ENCODE peak calls at places on chromosomes 4 and X, in ten cellular contexts. One of them, this sample, is unnamed.

GRCh38 chr4:149823770-149824221 is 8.2 kb upstream of the IQCM start:
- DNase-seq in spleen: no peak
- DNase-seq in Peyer's patch: no peak
- DNase-seq in MM.1S: no peak
- DNase-seq in fibroblast of lung: peak; percentile 90
- DNase-seq in foreskin keratinocyte: peak; percentile 68
- DNase-seq in WERI-Rb-1: no peak
- DNase-seq in PC-3: peak; percentile 79
- DNase-seq in GM06990: no peak
- DNase-seq in CD4-positive, alpha-beta T cell: no peak
- DNase-seq in this sample: peak; percentile 94

GRCh38 chrX:23668335-23668734 is 1.0 kb downstream of the PRDX4 start:
- DNase-seq in spleen: no peak
- DNase-seq in Peyer's patch: no peak
- DNase-seq in MM.1S: peak; percentile 17
- DNase-seq in fibroblast of lung: no peak
- DNase-seq in foreskin keratinocyte: no peak
- DNase-seq in WERI-Rb-1: no peak
- DNase-seq in PC-3: peak; percentile 23
- DNase-seq in GM06990: no peak
- DNase-seq in CD4-positive, alpha-beta T cell: no peak
- DNase-seq in this sample: no peak

GRCh38 chr4:58602701-58603359 is 1492.6 kb upstream of the IGFBP7 start:
- DNase-seq in spleen: no peak
- DNase-seq in Peyer's patch: no peak
- DNase-seq in MM.1S: no peak
- DNase-seq in fibroblast of lung: no peak
- DNase-seq in foreskin keratinocyte: no peak
- DNase-seq in WERI-Rb-1: no peak
- DNase-seq in PC-3: no peak
- DNase-seq in GM06990: no peak
- DNase-seq in CD4-positive, alpha-beta T cell: no peak
- DNase-seq in this sample: no peak

GRCh38 chr4:148565801-148566200 is 123.6 kb upstream of the NR3C2 start:
- DNase-seq in spleen: no peak
- DNase-seq in Peyer's patch: no peak
- DNase-seq in MM.1S: no peak
- DNase-seq in fibroblast of lung: no peak
- DNase-seq in foreskin keratinocyte: no peak
- DNase-seq in WERI-Rb-1: no peak
- DNase-seq in PC-3: no peak
- DNase-seq in GM06990: no peak
- DNase-seq in CD4-positive, alpha-beta T cell: no peak
- DNase-seq in this sample: no peak

GRCh38 chr4:141464366-141464765 is 172.0 kb upstream of the IL15 start:
- DNase-seq in spleen: no peak
- DNase-seq in Peyer's patch: no peak
- DNase-seq in MM.1S: no peak
- DNase-seq in fibroblast of lung: no peak
- DNase-seq in foreskin keratinocyte: no peak
- DNase-seq in WERI-Rb-1: no peak
- DNase-seq in PC-3: no peak
- DNase-seq in GM06990: no peak
- DNase-seq in CD4-positive, alpha-beta T cell: no peak
- DNase-seq in this sample: no peak

GRCh38 chr4:102868153-102868781 is 525 bp upstream of the CISD2 start:
- DNase-seq in spleen: peak; percentile 82
- DNase-seq in Peyer's patch: no peak
- DNase-seq in MM.1S: no peak
- DNase-seq in fibroblast of lung: no peak
- DNase-seq in foreskin keratinocyte: no peak
- DNase-seq in WERI-Rb-1: peak; percentile 18
- DNase-seq in PC-3: no peak
- DNase-seq in GM06990: no peak
- DNase-seq in CD4-positive, alpha-beta T cell: peak; percentile 14
- DNase-seq in this sample: no peak

GRCh38 chrX:105475801-105476200 is 255.3 kb upstream of the TEX13A start:
- DNase-seq in spleen: no peak
- DNase-seq in Peyer's patch: no peak
- DNase-seq in MM.1S: no peak
- DNase-seq in fibroblast of lung: no peak
- DNase-seq in foreskin keratinocyte: no peak
- DNase-seq in WERI-Rb-1: no peak
- DNase-seq in PC-3: peak; percentile 30
- DNase-seq in GM06990: no peak
- DNase-seq in CD4-positive, alpha-beta T cell: no peak
- DNase-seq in this sample: no peak

GRCh38 chr4:122017296-122017695 is 65.4 kb upstream of the TRPC3 start:
- DNase-seq in spleen: no peak
- DNase-seq in Peyer's patch: no peak
- DNase-seq in MM.1S: no peak
- DNase-seq in fibroblast of lung: peak; percentile 55
- DNase-seq in foreskin keratinocyte: no peak
- DNase-seq in WERI-Rb-1: no peak
- DNase-seq in PC-3: no peak
- DNase-seq in GM06990: no peak
- DNase-seq in CD4-positive, alpha-beta T cell: no peak
- DNase-seq in this sample: no peak

GRCh38 chr4:106273831-106274230 is 42.2 kb downstream of the TBCK start:
- DNase-seq in spleen: no peak
- DNase-seq in Peyer's patch: no peak
- DNase-seq in MM.1S: no peak
- DNase-seq in fibroblast of lung: peak; percentile 59
- DNase-seq in foreskin keratinocyte: no peak
- DNase-seq in WERI-Rb-1: no peak
- DNase-seq in PC-3: no peak
- DNase-seq in GM06990: no peak
- DNase-seq in CD4-positive, alpha-beta T cell: no peak
- DNase-seq in this sample: no peak

GRCh38 chr4:83019794-83020497 is 9.3 kb upstream of the LIN54 start:
- DNase-seq in spleen: no peak
- DNase-seq in Peyer's patch: no peak
- DNase-seq in MM.1S: no peak
- DNase-seq in fibroblast of lung: no peak
- DNase-seq in foreskin keratinocyte: no peak
- DNase-seq in WERI-Rb-1: no peak
- DNase-seq in PC-3: no peak
- DNase-seq in GM06990: peak; percentile 10
- DNase-seq in CD4-positive, alpha-beta T cell: no peak
- DNase-seq in this sample: no peak

GRCh38 chr4:81473086-81473396 is 1.3 kb upstream of the RASGEF1B start:
- DNase-seq in spleen: no peak
- DNase-seq in Peyer's patch: peak; percentile 32
- DNase-seq in MM.1S: no peak
- DNase-seq in fibroblast of lung: no peak
- DNase-seq in foreskin keratinocyte: no peak
- DNase-seq in WERI-Rb-1: no peak
- DNase-seq in PC-3: no peak
- DNase-seq in GM06990: no peak
- DNase-seq in CD4-positive, alpha-beta T cell: no peak
- DNase-seq in this sample: no peak

GRCh38 chrX:47497274-47497673 is 14.3 kb upstream of the ZNF41 start:
- DNase-seq in spleen: no peak
- DNase-seq in Peyer's patch: no peak
- DNase-seq in MM.1S: peak; percentile 15
- DNase-seq in fibroblast of lung: peak; percentile 20
- DNase-seq in foreskin keratinocyte: no peak
- DNase-seq in WERI-Rb-1: no peak
- DNase-seq in PC-3: peak; percentile 62
- DNase-seq in GM06990: no peak
- DNase-seq in CD4-positive, alpha-beta T cell: no peak
- DNase-seq in this sample: no peak

GRCh38 chr4:150888625-150889024 is 126.5 kb downstream of the LRBA start:
- DNase-seq in spleen: no peak
- DNase-seq in Peyer's patch: no peak
- DNase-seq in MM.1S: no peak
- DNase-seq in fibroblast of lung: no peak
- DNase-seq in foreskin keratinocyte: no peak
- DNase-seq in WERI-Rb-1: no peak
- DNase-seq in PC-3: no peak
- DNase-seq in GM06990: no peak
- DNase-seq in CD4-positive, alpha-beta T cell: no peak
- DNase-seq in this sample: no peak

GRCh38 chr4:120175272-120175671 is 108.6 kb upstream of the MAD2L1 start:
- DNase-seq in spleen: no peak
- DNase-seq in Peyer's patch: no peak
- DNase-seq in MM.1S: no peak
- DNase-seq in fibroblast of lung: no peak
- DNase-seq in foreskin keratinocyte: no peak
- DNase-seq in WERI-Rb-1: no peak
- DNase-seq in PC-3: no peak
- DNase-seq in GM06990: no peak
- DNase-seq in CD4-positive, alpha-beta T cell: no peak
- DNase-seq in this sample: no peak

GRCh38 chr4:174120446-174121142 is 162.9 kb downstream of the FBXO8 start:
- DNase-seq in spleen: no peak
- DNase-seq in Peyer's patch: no peak
- DNase-seq in MM.1S: peak; percentile 61
- DNase-seq in fibroblast of lung: peak; percentile 71
- DNase-seq in foreskin keratinocyte: peak; percentile 29
- DNase-seq in WERI-Rb-1: peak; percentile 81
- DNase-seq in PC-3: peak; percentile 65
- DNase-seq in GM06990: peak; percentile 9
- DNase-seq in CD4-positive, alpha-beta T cell: no peak
- DNase-seq in this sample: peak; percentile 56

GRCh38 chrX:11264925-11265324 is 28.3 kb upstream of the AMELX start:
- DNase-seq in spleen: no peak
- DNase-seq in Peyer's patch: no peak
- DNase-seq in MM.1S: no peak
- DNase-seq in fibroblast of lung: no peak
- DNase-seq in foreskin keratinocyte: no peak
- DNase-seq in WERI-Rb-1: no peak
- DNase-seq in PC-3: no peak
- DNase-seq in GM06990: peak; percentile 2
- DNase-seq in CD4-positive, alpha-beta T cell: no peak
- DNase-seq in this sample: no peak

GRCh38 chrX:132957211-132958085 is 981 bp downstream of the HS6ST2 start:
- DNase-seq in spleen: peak; percentile 66
- DNase-seq in Peyer's patch: no peak
- DNase-seq in MM.1S: no peak
- DNase-seq in fibroblast of lung: peak; percentile 15
- DNase-seq in foreskin keratinocyte: no peak
- DNase-seq in WERI-Rb-1: no peak
- DNase-seq in PC-3: no peak
- DNase-seq in GM06990: no peak
- DNase-seq in CD4-positive, alpha-beta T cell: no peak
- DNase-seq in this sample: peak; percentile 27

GRCh38 chrX:9628779-9629493 is 136.7 kb downstream of the GPR143 start:
- DNase-seq in spleen: no peak
- DNase-seq in Peyer's patch: no peak
- DNase-seq in MM.1S: no peak
- DNase-seq in fibroblast of lung: no peak
- DNase-seq in foreskin keratinocyte: no peak
- DNase-seq in WERI-Rb-1: no peak
- DNase-seq in PC-3: no peak
- DNase-seq in GM06990: no peak
- DNase-seq in CD4-positive, alpha-beta T cell: no peak
- DNase-seq in this sample: no peak

GRCh38 chr4:26238782-26239647 is 81.8 kb upstream of the RBPJ start:
- DNase-seq in spleen: no peak
- DNase-seq in Peyer's patch: no peak
- DNase-seq in MM.1S: no peak
- DNase-seq in fibroblast of lung: peak; percentile 72
- DNase-seq in foreskin keratinocyte: no peak
- DNase-seq in WERI-Rb-1: peak; percentile 98
- DNase-seq in PC-3: peak; percentile 70
- DNase-seq in GM06990: no peak
- DNase-seq in CD4-positive, alpha-beta T cell: no peak
- DNase-seq in this sample: no peak

GRCh38 chr4:99968330-99968729 is 18.3 kb upstream of the H2AZ1 start:
- DNase-seq in spleen: no peak
- DNase-seq in Peyer's patch: no peak
- DNase-seq in MM.1S: no peak
- DNase-seq in fibroblast of lung: peak; percentile 87
- DNase-seq in foreskin keratinocyte: peak; percentile 57
- DNase-seq in WERI-Rb-1: no peak
- DNase-seq in PC-3: peak; percentile 49
- DNase-seq in GM06990: no peak
- DNase-seq in CD4-positive, alpha-beta T cell: no peak
- DNase-seq in this sample: peak; percentile 69

GRCh38 chr4:33411182-33411581 is 2691.0 kb downstream of the PCDH7 start:
- DNase-seq in spleen: no peak
- DNase-seq in Peyer's patch: no peak
- DNase-seq in MM.1S: no peak
- DNase-seq in fibroblast of lung: peak; percentile 46
- DNase-seq in foreskin keratinocyte: no peak
- DNase-seq in WERI-Rb-1: no peak
- DNase-seq in PC-3: peak; percentile 13
- DNase-seq in GM06990: no peak
- DNase-seq in CD4-positive, alpha-beta T cell: no peak
- DNase-seq in this sample: peak; percentile 45

GRCh38 chr4:3489451-3489962 is 26.4 kb downstream of the DOK7 start:
- DNase-seq in spleen: no peak
- DNase-seq in Peyer's patch: no peak
- DNase-seq in MM.1S: no peak
- DNase-seq in fibroblast of lung: no peak
- DNase-seq in foreskin keratinocyte: no peak
- DNase-seq in WERI-Rb-1: no peak
- DNase-seq in PC-3: no peak
- DNase-seq in GM06990: peak; percentile 37
- DNase-seq in CD4-positive, alpha-beta T cell: no peak
- DNase-seq in this sample: no peak
- H3K27me3 ChIP-seq in spleen: peaks cover 62% of the 10 kb centered on the region
- H3K27me3 ChIP-seq in Peyer's patch: peaks cover 19% of the 10 kb centered on the region
- H3K27me3 ChIP-seq in MM.1S: peaks cover 100% of the 10 kb centered on the region
- H3K27me3 ChIP-seq in fibroblast of lung: peaks cover 25% of the 10 kb centered on the region
- H3K27me3 ChIP-seq in foreskin keratinocyte: peaks cover 13% of the 10 kb centered on the region
- H3K27me3 ChIP-seq in WERI-Rb-1: no peaks in the 10 kb centered on the region
- H3K27me3 ChIP-seq in PC-3: no peaks in the 10 kb centered on the region
- H3K27me3 ChIP-seq in GM06990: no peaks in the 10 kb centered on the region
- H3K27me3 ChIP-seq in CD4-positive, alpha-beta T cell: peaks cover 42% of the 10 kb centered on the region
- H3K27me3 ChIP-seq in this sample: no peaks in the 10 kb centered on the region

GRCh38 chr4:101597204-101597603 is 193.3 kb upstream of the BANK1 start:
- DNase-seq in spleen: no peak
- DNase-seq in Peyer's patch: no peak
- DNase-seq in MM.1S: peak; percentile 46
- DNase-seq in fibroblast of lung: no peak
- DNase-seq in foreskin keratinocyte: no peak
- DNase-seq in WERI-Rb-1: peak; percentile 24
- DNase-seq in PC-3: no peak
- DNase-seq in GM06990: no peak
- DNase-seq in CD4-positive, alpha-beta T cell: no peak
- DNase-seq in this sample: peak; percentile 2
- TF ChIP-seq CTCF in spleen: no peak
- TF ChIP-seq CTCF in Peyer's patch: no peak
- TF ChIP-seq CTCF in MM.1S: peak; percentile 48
- TF ChIP-seq CTCF in fibroblast of lung: peak; percentile 30
- TF ChIP-seq CTCF in foreskin keratinocyte: peak; percentile 45
- TF ChIP-seq CTCF in WERI-Rb-1: peak; percentile 65
- TF ChIP-seq CTCF in PC-3: peak; percentile 35
- TF ChIP-seq CTCF in GM06990: peak; percentile 58
- TF ChIP-seq CTCF in CD4-positive, alpha-beta T cell: peak; percentile 46
- TF ChIP-seq CTCF in this sample: no peak

GRCh38 chr4:154490589-154491340 is 834 bp downstream of the DCHS2 start:
- DNase-seq in spleen: peak; percentile 85
- DNase-seq in Peyer's patch: no peak
- DNase-seq in MM.1S: no peak
- DNase-seq in fibroblast of lung: no peak
- DNase-seq in foreskin keratinocyte: no peak
- DNase-seq in WERI-Rb-1: peak; percentile 43
- DNase-seq in PC-3: no peak
- DNase-seq in GM06990: no peak
- DNase-seq in CD4-positive, alpha-beta T cell: no peak
- DNase-seq in this sample: no peak
- H3K27me3 ChIP-seq in spleen: peaks cover 54% of the 10 kb centered on the region
- H3K27me3 ChIP-seq in Peyer's patch: peaks cover 18% of the 10 kb centered on the region
- H3K27me3 ChIP-seq in MM.1S: no peaks in the 10 kb centered on the region
- H3K27me3 ChIP-seq in fibroblast of lung: peaks cover 8% of the 10 kb centered on the region
- H3K27me3 ChIP-seq in foreskin keratinocyte: peaks cover 96% of the 10 kb centered on the region
- H3K27me3 ChIP-seq in WERI-Rb-1: peaks cover 23% of the 10 kb centered on the region
- H3K27me3 ChIP-seq in PC-3: peaks cover 1% of the 10 kb centered on the region
- H3K27me3 ChIP-seq in GM06990: no peaks in the 10 kb centered on the region
- H3K27me3 ChIP-seq in CD4-positive, alpha-beta T cell: peaks cover 69% of the 10 kb centered on the region
- H3K27me3 ChIP-seq in this sample: peaks cover 26% of the 10 kb centered on the region

GRCh38 chrX:63361494-63361893 is 10.4 kb upstream of the SPIN4 start:
- DNase-seq in spleen: no peak
- DNase-seq in Peyer's patch: no peak
- DNase-seq in MM.1S: no peak
- DNase-seq in fibroblast of lung: no peak
- DNase-seq in foreskin keratinocyte: no peak
- DNase-seq in WERI-Rb-1: no peak
- DNase-seq in PC-3: no peak
- DNase-seq in GM06990: no peak
- DNase-seq in CD4-positive, alpha-beta T cell: no peak
- DNase-seq in this sample: no peak
- TF ChIP-seq CTCF in spleen: no peak
- TF ChIP-seq CTCF in Peyer's patch: no peak
- TF ChIP-seq CTCF in MM.1S: no peak
- TF ChIP-seq CTCF in fibroblast of lung: no peak
- TF ChIP-seq CTCF in foreskin keratinocyte: no peak
- TF ChIP-seq CTCF in WERI-Rb-1: no peak
- TF ChIP-seq CTCF in PC-3: no peak
- TF ChIP-seq CTCF in GM06990: no peak
- TF ChIP-seq CTCF in CD4-positive, alpha-beta T cell: no peak
- TF ChIP-seq CTCF in this sample: no peak

This sample was measured in bronchial epithelial cell.